ENCODE peak calls at places on chromosomes 6 and 20, in six cellular contexts. A is IMR-90, W is neuronal stem cell, E is H1, I is H9, G is trophoblast cell. Q is an unnamed sample. For H3K4me1, the result is how much of the 10 kb centered on the place peaks cover.

GRCh38 chr20:32110173-32110704 is 725 bp downstream of the TM9SF4 start:
- DNase-seq in A (no peak), W (no peak), E (no peak), I (no peak), G (no peak), Q (no peak)

GRCh38 chr6:25009351-25009750 is 73.6 kb upstream of the RIPOR2 start:
- DNase-seq in A (no peak), W (no peak), E (no peak), I (no peak), G (no peak), Q (no peak)

GRCh38 chr6:145319605-145320004 is 415.7 kb downstream of the EPM2A start:
- DNase-seq in A (no peak), W (no peak), E (no peak), I (no peak), G (no peak), Q (no peak)

GRCh38 chr6:168096271-168096764 is 17.3 kb upstream of the FRMD1 start:
- DNase-seq in A (no peak), W (no peak), E (no peak), I (no peak), G (no peak), Q (no peak)

GRCh38 chr20:4776079-4776630 is 54.4 kb downstream of the PRND start:
- DNase-seq in A (no peak), W (no peak), E (no peak), I (no peak), G (no peak), Q (no peak)

GRCh38 chr6:53910834-53911233 is 116.0 kb downstream of the LRRC1 start:
- DNase-seq in A (no peak), W (peak), E (no peak), I (no peak), G (no peak), Q (no peak)

GRCh38 chr20:64238115-64238825 is 17.3 kb upstream of the PCMTD2 start:
- DNase-seq in A (no peak), W (no peak), E (no peak), I (no peak), G (no peak), Q (no peak)

GRCh38 chr6:12717356-12717755 is 789 bp downstream of the PHACTR1 start:
- DNase-seq in A (no peak), W (no peak), E (no peak), I (no peak), G (no peak), Q (no peak)

GRCh38 chr6:166862287-166862977 is 93.9 kb downstream of the RNASET2 start:
- DNase-seq in A (no peak), W (peak), E (peak), I (peak), G (no peak), Q (peak)

GRCh38 chr6:111602481-111603404 is 2.9 kb downstream of the TRAF3IP2 start:
- DNase-seq in A (peak), W (no peak), E (no peak), I (no peak), G (no peak), Q (peak)

GRCh38 chr20:2329286-2329685 is 33.5 kb downstream of the TGM3 start:
- DNase-seq in A (no peak), W (no peak), E (no peak), I (no peak), G (no peak), Q (no peak)

GRCh38 chr6:27138398-27138797 is 109.1 kb upstream of the PRSS16 start:
- DNase-seq in A (no peak), W (no peak), E (no peak), I (no peak), G (no peak), Q (no peak)

GRCh38 chr6:7568021-7568420 is 22.0 kb upstream of the SNRNP48 start:
- DNase-seq in A (peak), W (no peak), E (no peak), I (no peak), G (no peak), Q (no peak)

GRCh38 chr6:83852528-83853177 is 507 bp upstream of the RIPPLY2 start:
- DNase-seq in A (no peak), W (no peak), E (no peak), I (no peak), G (no peak), Q (no peak)

GRCh38 chr6:31847276-31847978 is 15.2 kb downstream of the NEU1 start:
- DNase-seq in A (no peak), W (no peak), E (no peak), I (no peak), G (no peak), Q (no peak)

GRCh38 chr6:26199057-26199772 is 112.0 kb downstream of the HFE start:
- DNase-seq in A (peak), W (peak), E (no peak), I (peak), G (peak), Q (peak)

GRCh38 chr6:3377536-3378397 is 79.1 kb downstream of the SLC22A23 start:
- DNase-seq in A (peak), W (no peak), E (no peak), I (no peak), G (peak), Q (no peak)

GRCh38 chr6:16243055-16243454 is 4.7 kb downstream of the GMPR start:
- DNase-seq in A (peak), W (no peak), E (no peak), I (no peak), G (peak), Q (no peak)

GRCh38 chr6:130473886-130474285 is 108.1 kb downstream of the TMEM200A start:
- DNase-seq in A (peak), W (no peak), E (no peak), I (no peak), G (peak), Q (peak)

GRCh38 chr6:34239893-34240292 is 3.2 kb downstream of the HMGA1 start:
- DNase-seq in A (no peak), W (no peak), E (no peak), I (no peak), G (no peak), Q (no peak)

GRCh38 chr20:1357921-1358671 is 29.2 kb upstream of the SDCBP2 start:
- DNase-seq in A (peak), W (no peak), E (no peak), I (no peak), G (no peak), Q (no peak)

GRCh38 chr6:142624978-142625715 is 319.8 kb downstream of the HIVEP2 start:
- DNase-seq in A (no peak), W (no peak), E (no peak), I (no peak), G (no peak), Q (no peak)

GRCh38 chr6:74166849-74167248 is 470.8 kb downstream of the CD109 start:
- DNase-seq in A (peak), W (no peak), E (no peak), I (no peak), G (no peak), Q (peak)

GRCh38 chr6:21144928-21145327 is 448.6 kb upstream of the SOX4 start:
- DNase-seq in A (no peak), W (no peak), E (no peak), I (no peak), G (no peak), Q (no peak)

GRCh38 chr20:49292010-49292409 is 14.2 kb upstream of the ZNFX1 start:
- DNase-seq in A (no peak), W (no peak), E (no peak), I (no peak), G (no peak), Q (no peak)

GRCh38 chr20:46139243-46139889 is 21.3 kb downstream of the CD40 start:
- DNase-seq in A (no peak), W (no peak), E (no peak), I (no peak), G (no peak), Q (no peak)

GRCh38 chr20:51378171-51378928 is 164.2 kb downstream of the NFATC2 start:
- DNase-seq in A (no peak), W (no peak), E (no peak), I (peak), G (no peak), Q (no peak)

GRCh38 chr20:45576995-45577394 is 2.1 kb downstream of the WFDC8 start:
- DNase-seq in A (peak), W (no peak), E (no peak), I (no peak), G (no peak), Q (peak)

GRCh38 chr20:22402550-22402949 is 181.8 kb downstream of the FOXA2 start:
- DNase-seq in A (no peak), W (no peak), E (no peak), I (no peak), G (no peak), Q (no peak)

GRCh38 chr6:71460933-71461332 is 172.3 kb downstream of the OGFRL1 start:
- DNase-seq in A (peak), W (no peak), E (no peak), I (no peak), G (no peak), Q (peak)

DNA sequence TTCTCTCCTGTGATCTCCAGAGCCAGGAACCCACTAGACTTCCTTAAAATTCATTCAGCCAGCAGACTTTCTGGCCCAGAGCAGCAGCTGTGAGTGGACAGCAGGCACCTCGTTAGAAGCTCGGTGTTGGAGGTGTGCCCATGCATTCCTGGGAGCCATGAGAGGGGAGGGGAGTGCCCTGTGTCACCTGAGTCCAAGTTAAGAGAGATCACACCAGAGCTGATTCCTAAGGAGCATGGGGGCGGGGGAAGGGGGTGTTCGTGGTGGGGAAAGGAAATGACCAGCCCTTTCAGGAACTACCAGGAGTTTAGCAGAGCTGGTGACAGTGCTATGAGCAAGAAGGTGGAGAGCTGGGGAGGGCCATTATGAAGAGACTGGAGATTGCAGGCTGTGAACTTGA is 46.9 kb downstream of the GFRA4 start:
- DNase-seq in A (peak), W (no peak), E (no peak), I (peak), G (no peak), Q (no peak)
- H4K91ac ChIP-seq in A (peak), W (no peak), E (no peak), I (no peak), G (no peak), Q (no peak)

GRCh38 chr6:85049282-85049681 is 284.9 kb upstream of the TBX18 start:
- DNase-seq in A (no peak), W (no peak), E (no peak), I (no peak), G (no peak), Q (no peak)
- H3K4me1 ChIP-seq in A (under half), W (under half), E (under half), I (under half), G (under half), Q (under half)

GRCh38 chr20:20525756-20526155 is 157.9 kb downstream of the INSM1 start:
- DNase-seq in A (no peak), W (no peak), E (no peak), I (no peak), G (no peak), Q (no peak)

GRCh38 chr20:20525214-20525613 is 157.3 kb downstream of the INSM1 start:
- DNase-seq in A (no peak), W (no peak), E (no peak), I (no peak), G (no peak), Q (no peak)

GRCh38 chr20:20529597-20529996 is 161.7 kb downstream of the INSM1 start:
- DNase-seq in A (no peak), W (no peak), E (no peak), I (no peak), G (no peak), Q (no peak)

GRCh38 chr20:20528896-20529295 is 161.0 kb downstream of the INSM1 start:
- DNase-seq in A (no peak), W (no peak), E (no peak), I (no peak), G (no peak), Q (peak)

GRCh38 chr20:20527661-20528060 is 159.8 kb downstream of the INSM1 start:
- DNase-seq in A (no peak), W (no peak), E (no peak), I (no peak), G (no peak), Q (no peak)
- H3K14ac ChIP-seq in A (no peak), W (no peak), E (no peak), I (no peak), G (no peak), Q (no peak)

GRCh38 chr20:40468759-40469158 is 220.3 kb downstream of the MAFB start:
- DNase-seq in A (no peak), W (no peak), E (no peak), I (no peak), G (no peak), Q (no peak)

GRCh38 chr20:40470313-40471260 is 218.4 kb downstream of the MAFB start:
- DNase-seq in A (no peak), W (no peak), E (no peak), I (no peak), G (no peak), Q (no peak)

GRCh38 chr20:40467703-40468411 is 221.2 kb downstream of the MAFB start:
- DNase-seq in A (no peak), W (no peak), E (no peak), I (no peak), G (no peak), Q (no peak)

GRCh38 chr20:40464731-40465208 is 224.3 kb downstream of the MAFB start:
- DNase-seq in A (no peak), W (no peak), E (no peak), I (no peak), G (no peak), Q (no peak)

GRCh38 chr20:40467014-40467413 is 222.0 kb downstream of the MAFB start:
- DNase-seq in A (no peak), W (no peak), E (no peak), I (no peak), G (no peak), Q (no peak)
- H4K91ac ChIP-seq in A (no peak), W (no peak), E (no peak), I (no peak), G (no peak), Q (no peak)

GRCh38 chr20:53639647-53640440 is 46.2 kb upstream of the ZNF217 start:
- DNase-seq in A (no peak), W (no peak), E (no peak), I (no peak), G (no peak), Q (no peak)
- H3K4me1 ChIP-seq in A (under half), W (under half), E (under half), I (under half), G (under half), Q (under half)

GRCh38 chr20:44437497-44437896 is 38.2 kb upstream of the TTPAL start:
- DNase-seq in A (no peak), W (no peak), E (no peak), I (no peak), G (no peak), Q (no peak)

GRCh38 chr20:44446111-44446722 is 29.5 kb upstream of the TTPAL start:
- DNase-seq in A (no peak), W (no peak), E (no peak), I (no peak), G (no peak), Q (no peak)

GRCh38 chr20:44438782-44439181 is 36.9 kb upstream of the TTPAL start:
- DNase-seq in A (no peak), W (no peak), E (no peak), I (no peak), G (no peak), Q (no peak)

GRCh38 chr20:44439318-44439717 is 36.4 kb upstream of the TTPAL start:
- DNase-seq in A (no peak), W (no peak), E (no peak), I (no peak), G (no peak), Q (no peak)

GRCh38 chr20:44442298-44443070 is 33.2 kb upstream of the TTPAL start:
- DNase-seq in A (no peak), W (no peak), E (no peak), I (no peak), G (no peak), Q (no peak)
- H3K14ac ChIP-seq in A (no peak), W (no peak), E (no peak), I (no peak), G (no peak), Q (no peak)

GRCh38 chr6:87122477-87122876 is 27.6 kb upstream of the CGA start:
- DNase-seq in A (no peak), W (no peak), E (no peak), I (peak), G (peak), Q (no peak)

GRCh38 chr6:87124074-87124473 is 29.2 kb upstream of the CGA start:
- DNase-seq in A (no peak), W (no peak), E (no peak), I (no peak), G (no peak), Q (no peak)

GRCh38 chr6:87127737-87128136 is 27.6 kb upstream of the ZNF292 start:
- DNase-seq in A (no peak), W (no peak), E (no peak), I (no peak), G (no peak), Q (no peak)

DNA sequence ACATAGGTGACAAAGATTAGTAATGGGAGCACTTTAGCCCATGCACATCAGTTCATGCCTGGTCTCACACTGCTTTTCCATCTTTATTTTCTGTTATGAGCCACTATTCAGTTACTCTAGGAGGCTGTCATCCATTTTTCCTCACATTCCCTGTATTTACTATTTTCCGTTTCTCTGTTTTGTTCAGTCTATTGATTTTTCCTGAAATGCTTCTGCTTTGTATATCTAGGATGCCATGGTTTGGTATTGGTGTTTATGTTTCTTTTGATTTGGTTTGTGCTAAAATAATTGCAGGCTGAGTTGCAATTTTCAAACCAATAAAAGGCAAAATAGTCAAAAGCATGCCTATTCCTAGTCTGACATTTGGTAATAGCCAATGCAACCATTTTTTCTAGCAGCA is 28.9 kb upstream of the ZNF292 start:
- DNase-seq in A (no peak), W (no peak), E (no peak), I (no peak), G (no peak), Q (no peak)
- H4K91ac ChIP-seq in A (no peak), W (no peak), E (no peak), I (no peak), G (no peak), Q (no peak)

DNA sequence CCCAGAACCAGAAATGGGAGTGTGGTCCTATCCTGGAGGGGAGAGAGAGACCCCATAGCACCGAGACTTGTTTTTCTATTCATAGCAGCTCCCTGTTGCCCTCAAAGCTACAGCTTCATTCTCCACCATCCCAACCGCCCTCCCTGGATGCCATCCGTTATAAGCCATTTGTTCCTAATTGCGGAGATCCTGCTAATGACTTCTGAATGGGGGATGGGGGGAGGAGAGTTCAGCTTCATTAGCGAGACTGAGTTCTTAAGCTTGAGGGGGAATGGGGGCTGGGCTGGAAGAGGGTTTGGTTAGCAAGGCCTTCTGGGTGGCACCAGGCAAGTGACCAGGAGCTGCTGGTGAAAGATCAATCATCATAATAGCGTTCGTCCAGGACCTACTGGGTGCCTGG is 27.1 kb downstream of the FOXP4 start:
- DNase-seq in A (no peak), W (peak), E (no peak), I (no peak), G (no peak), Q (no peak)
- H3K4me1 ChIP-seq in A (under half), W (half or more), E (half or more), I (under half), G (under half), Q (under half)

Q was measured in mesenchymal stem cell.